ENCODE peak calls at places on chromosomes 3 and 15, in eight cellular contexts. One of them, this sample, is unnamed.

GRCh38 chr15:68417051-68417450 is 14.9 kb downstream of the ITGA11 start:
- DNase-seq in HuH-7: no peak
- DNase-seq in NCI-H1930: no peak
- DNase-seq in aorta: no peak
- DNase-seq in 8988T: no peak
- DNase-seq in CD4-positive, alpha-beta T cell: no peak
- DNase-seq in activated B cell treated with CpG ODN at 0.5 μM for 24 hours: no peak
- DNase-seq in RWPE1: no peak
- DNase-seq in this sample: no peak

GRCh38 chr15:99755692-99756409 is 22.6 kb upstream of the LYSMD4 start:
- DNase-seq in HuH-7: peak
- DNase-seq in NCI-H1930: peak
- DNase-seq in aorta: no peak
- DNase-seq in 8988T: no peak
- DNase-seq in CD4-positive, alpha-beta T cell: no peak
- DNase-seq in activated B cell treated with CpG ODN at 0.5 μM for 24 hours: peak
- DNase-seq in RWPE1: peak
- DNase-seq in this sample: peak

GRCh38 chr3:196662711-196663571 is 23.4 kb downstream of the NRROS start:
- DNase-seq in HuH-7: no peak
- DNase-seq in NCI-H1930: no peak
- DNase-seq in aorta: no peak
- DNase-seq in 8988T: no peak
- DNase-seq in CD4-positive, alpha-beta T cell: no peak
- DNase-seq in activated B cell treated with CpG ODN at 0.5 μM for 24 hours: no peak
- DNase-seq in RWPE1: no peak
- DNase-seq in this sample: peak

GRCh38 chr3:76756578-76756977 is 283.3 kb upstream of the ROBO2 start:
- DNase-seq in HuH-7: no peak
- DNase-seq in NCI-H1930: no peak
- DNase-seq in aorta: no peak
- DNase-seq in 8988T: no peak
- DNase-seq in CD4-positive, alpha-beta T cell: no peak
- DNase-seq in activated B cell treated with CpG ODN at 0.5 μM for 24 hours: no peak
- DNase-seq in RWPE1: no peak
- DNase-seq in this sample: no peak

GRCh38 chr3:193391902-193392301 is 13.3 kb upstream of the ATP13A5 start:
- DNase-seq in HuH-7: no peak
- DNase-seq in NCI-H1930: no peak
- DNase-seq in aorta: no peak
- DNase-seq in 8988T: no peak
- DNase-seq in CD4-positive, alpha-beta T cell: no peak
- DNase-seq in activated B cell treated with CpG ODN at 0.5 μM for 24 hours: no peak
- DNase-seq in RWPE1: peak
- DNase-seq in this sample: no peak

GRCh38 chr3:154559623-154560022 is 129.6 kb upstream of the GPR149 start:
- DNase-seq in HuH-7: no peak
- DNase-seq in NCI-H1930: no peak
- DNase-seq in aorta: no peak
- DNase-seq in 8988T: no peak
- DNase-seq in CD4-positive, alpha-beta T cell: no peak
- DNase-seq in activated B cell treated with CpG ODN at 0.5 μM for 24 hours: no peak
- DNase-seq in RWPE1: no peak
- DNase-seq in this sample: no peak

GRCh38 chr3:41117398-41117870 is 81.9 kb upstream of the CTNNB1 start:
- DNase-seq in HuH-7: peak
- DNase-seq in NCI-H1930: no peak
- DNase-seq in aorta: peak
- DNase-seq in 8988T: peak
- DNase-seq in CD4-positive, alpha-beta T cell: peak
- DNase-seq in activated B cell treated with CpG ODN at 0.5 μM for 24 hours: peak
- DNase-seq in RWPE1: peak
- DNase-seq in this sample: no peak

GRCh38 chr3:89699229-89699628 is 591.8 kb downstream of the EPHA3 start:
- DNase-seq in HuH-7: no peak
- DNase-seq in NCI-H1930: no peak
- DNase-seq in aorta: no peak
- DNase-seq in 8988T: no peak
- DNase-seq in CD4-positive, alpha-beta T cell: no peak
- DNase-seq in activated B cell treated with CpG ODN at 0.5 μM for 24 hours: no peak
- DNase-seq in RWPE1: no peak
- DNase-seq in this sample: no peak

GRCh38 chr3:145035682-145036081 is 1064.1 kb downstream of the DIPK2A start:
- DNase-seq in HuH-7: no peak
- DNase-seq in NCI-H1930: no peak
- DNase-seq in aorta: no peak
- DNase-seq in 8988T: no peak
- DNase-seq in CD4-positive, alpha-beta T cell: no peak
- DNase-seq in activated B cell treated with CpG ODN at 0.5 μM for 24 hours: no peak
- DNase-seq in RWPE1: no peak
- DNase-seq in this sample: no peak

GRCh38 chr15:59738676-59739075 is 49.6 kb upstream of the BNIP2 start:
- DNase-seq in HuH-7: no peak
- DNase-seq in NCI-H1930: no peak
- DNase-seq in aorta: no peak
- DNase-seq in 8988T: no peak
- DNase-seq in CD4-positive, alpha-beta T cell: no peak
- DNase-seq in activated B cell treated with CpG ODN at 0.5 μM for 24 hours: no peak
- DNase-seq in RWPE1: no peak
- DNase-seq in this sample: no peak

GRCh38 chr15:51322622-51323296 is 15.6 kb downstream of the CYP19A1 start:
- DNase-seq in HuH-7: no peak
- DNase-seq in NCI-H1930: no peak
- DNase-seq in aorta: peak
- DNase-seq in 8988T: no peak
- DNase-seq in CD4-positive, alpha-beta T cell: no peak
- DNase-seq in activated B cell treated with CpG ODN at 0.5 μM for 24 hours: no peak
- DNase-seq in RWPE1: no peak
- DNase-seq in this sample: no peak

GRCh38 chr3:52085883-52086282 is 29.5 kb upstream of the DUSP7 start:
- DNase-seq in HuH-7: no peak
- DNase-seq in NCI-H1930: no peak
- DNase-seq in aorta: peak
- DNase-seq in 8988T: no peak
- DNase-seq in CD4-positive, alpha-beta T cell: no peak
- DNase-seq in activated B cell treated with CpG ODN at 0.5 μM for 24 hours: no peak
- DNase-seq in RWPE1: no peak
- DNase-seq in this sample: no peak

GRCh38 chr15:70826634-70827033 is 27.3 kb downstream of the LARP6 start:
- DNase-seq in HuH-7: no peak
- DNase-seq in NCI-H1930: no peak
- DNase-seq in aorta: no peak
- DNase-seq in 8988T: no peak
- DNase-seq in CD4-positive, alpha-beta T cell: no peak
- DNase-seq in activated B cell treated with CpG ODN at 0.5 μM for 24 hours: no peak
- DNase-seq in RWPE1: peak
- DNase-seq in this sample: no peak

GRCh38 chr15:70421197-70421482 is 323.4 kb upstream of the TLE3 start:
- DNase-seq in HuH-7: no peak
- DNase-seq in NCI-H1930: no peak
- DNase-seq in aorta: no peak
- DNase-seq in 8988T: no peak
- DNase-seq in CD4-positive, alpha-beta T cell: no peak
- DNase-seq in activated B cell treated with CpG ODN at 0.5 μM for 24 hours: no peak
- DNase-seq in RWPE1: no peak
- DNase-seq in this sample: no peak

GRCh38 chr3:73765878-73766564 is 141.3 kb upstream of the PDZRN3 start:
- DNase-seq in HuH-7: no peak
- DNase-seq in NCI-H1930: no peak
- DNase-seq in aorta: no peak
- DNase-seq in 8988T: no peak
- DNase-seq in CD4-positive, alpha-beta T cell: no peak
- DNase-seq in activated B cell treated with CpG ODN at 0.5 μM for 24 hours: no peak
- DNase-seq in RWPE1: no peak
- DNase-seq in this sample: no peak

This sample was measured in SK-N-DZ.